ENCODE peak calls at places on chromosome 3, in seven cellular contexts. One of them, this sample, is unnamed.

GRCh38 chr3:171906951-171907676 is 64.0 kb downstream of the TMEM212 start:
- ATAC-seq in foreskin keratinocyte: no peak
- ATAC-seq in central memory CD8-positive, alpha-beta T cell: no peak
- ATAC-seq in activated T-cell treated with anti-CD3 and anti-CD28 coated beads, Interleukin-2, amount 50 U/mL, for 4 hours: no peak
- ATAC-seq in pancreas: no peak
- ATAC-seq in right cardiac atrium: peak; percentile 26
- ATAC-seq in naive B cell: no peak
- ATAC-seq in this sample: no peak

GRCh38 chr3:10090181-10090580 is 17.9 kb downstream of the FANCD2OS start:
- ATAC-seq in foreskin keratinocyte: no peak
- ATAC-seq in central memory CD8-positive, alpha-beta T cell: no peak
- ATAC-seq in activated T-cell treated with anti-CD3 and anti-CD28 coated beads, Interleukin-2, amount 50 U/mL, for 4 hours: no peak
- ATAC-seq in pancreas: peak; percentile 76
- ATAC-seq in right cardiac atrium: no peak
- ATAC-seq in naive B cell: no peak
- ATAC-seq in this sample: no peak

GRCh38 chr3:52998781-52999509 is 46.9 kb downstream of the SFMBT1 start:
- ATAC-seq in foreskin keratinocyte: peak; percentile 52
- ATAC-seq in central memory CD8-positive, alpha-beta T cell: no peak
- ATAC-seq in activated T-cell treated with anti-CD3 and anti-CD28 coated beads, Interleukin-2, amount 50 U/mL, for 4 hours: no peak
- ATAC-seq in pancreas: peak; percentile 18
- ATAC-seq in right cardiac atrium: peak; percentile 45
- ATAC-seq in naive B cell: no peak
- ATAC-seq in this sample: no peak

GRCh38 chr3:16474920-16475319 is 38.6 kb downstream of the RFTN1 start:
- ATAC-seq in foreskin keratinocyte: no peak
- ATAC-seq in central memory CD8-positive, alpha-beta T cell: no peak
- ATAC-seq in activated T-cell treated with anti-CD3 and anti-CD28 coated beads, Interleukin-2, amount 50 U/mL, for 4 hours: no peak
- ATAC-seq in pancreas: no peak
- ATAC-seq in right cardiac atrium: no peak
- ATAC-seq in naive B cell: no peak
- ATAC-seq in this sample: no peak

GRCh38 chr3:195467641-195468390 is 25.0 kb upstream of the ACAP2 start:
- ATAC-seq in foreskin keratinocyte: no peak
- ATAC-seq in central memory CD8-positive, alpha-beta T cell: no peak
- ATAC-seq in activated T-cell treated with anti-CD3 and anti-CD28 coated beads, Interleukin-2, amount 50 U/mL, for 4 hours: peak; percentile 93
- ATAC-seq in pancreas: no peak
- ATAC-seq in right cardiac atrium: no peak
- ATAC-seq in naive B cell: peak; percentile 30
- ATAC-seq in this sample: peak; percentile 96

GRCh38 chr3:112136959-112137693 is 4.1 kb upstream of the GCSAM start:
- ATAC-seq in foreskin keratinocyte: peak; percentile 58
- ATAC-seq in central memory CD8-positive, alpha-beta T cell: no peak
- ATAC-seq in activated T-cell treated with anti-CD3 and anti-CD28 coated beads, Interleukin-2, amount 50 U/mL, for 4 hours: no peak
- ATAC-seq in pancreas: peak; percentile 56
- ATAC-seq in right cardiac atrium: peak; percentile 31
- ATAC-seq in naive B cell: peak; percentile 13
- ATAC-seq in this sample: no peak

GRCh38 chr3:187735837-187736236 is 9.4 kb downstream of the BCL6 start:
- ATAC-seq in foreskin keratinocyte: no peak
- ATAC-seq in central memory CD8-positive, alpha-beta T cell: no peak
- ATAC-seq in activated T-cell treated with anti-CD3 and anti-CD28 coated beads, Interleukin-2, amount 50 U/mL, for 4 hours: no peak
- ATAC-seq in pancreas: no peak
- ATAC-seq in right cardiac atrium: no peak
- ATAC-seq in naive B cell: no peak
- ATAC-seq in this sample: no peak

GRCh38 chr3:38829404-38829803 is 13.4 kb upstream of the SCN10A start:
- ATAC-seq in foreskin keratinocyte: peak; percentile 40
- ATAC-seq in central memory CD8-positive, alpha-beta T cell: no peak
- ATAC-seq in activated T-cell treated with anti-CD3 and anti-CD28 coated beads, Interleukin-2, amount 50 U/mL, for 4 hours: no peak
- ATAC-seq in pancreas: peak; percentile 86
- ATAC-seq in right cardiac atrium: peak; percentile 76
- ATAC-seq in naive B cell: no peak
- ATAC-seq in this sample: no peak

GRCh38 chr3:23776352-23776891 is 29.3 kb upstream of the UBE2E1 start:
- ATAC-seq in foreskin keratinocyte: peak; percentile 20
- ATAC-seq in central memory CD8-positive, alpha-beta T cell: no peak
- ATAC-seq in activated T-cell treated with anti-CD3 and anti-CD28 coated beads, Interleukin-2, amount 50 U/mL, for 4 hours: no peak
- ATAC-seq in pancreas: peak; percentile 67
- ATAC-seq in right cardiac atrium: peak; percentile 59
- ATAC-seq in naive B cell: no peak
- ATAC-seq in this sample: no peak

GRCh38 chr3:39855517-39855916 is 46.1 kb downstream of the MYRIP start:
- ATAC-seq in foreskin keratinocyte: no peak
- ATAC-seq in central memory CD8-positive, alpha-beta T cell: no peak
- ATAC-seq in activated T-cell treated with anti-CD3 and anti-CD28 coated beads, Interleukin-2, amount 50 U/mL, for 4 hours: no peak
- ATAC-seq in pancreas: no peak
- ATAC-seq in right cardiac atrium: peak; percentile 16
- ATAC-seq in naive B cell: no peak
- ATAC-seq in this sample: no peak

GRCh38 chr3:124383846-124384483 is 346.3 kb upstream of the UMPS start:
- ATAC-seq in foreskin keratinocyte: peak; percentile 34
- ATAC-seq in central memory CD8-positive, alpha-beta T cell: no peak
- ATAC-seq in activated T-cell treated with anti-CD3 and anti-CD28 coated beads, Interleukin-2, amount 50 U/mL, for 4 hours: no peak
- ATAC-seq in pancreas: no peak
- ATAC-seq in right cardiac atrium: peak; percentile 36
- ATAC-seq in naive B cell: no peak
- ATAC-seq in this sample: no peak

GRCh38 chr3:85433334-85433733 is 474.5 kb downstream of the CADM2 start:
- ATAC-seq in foreskin keratinocyte: no peak
- ATAC-seq in central memory CD8-positive, alpha-beta T cell: no peak
- ATAC-seq in activated T-cell treated with anti-CD3 and anti-CD28 coated beads, Interleukin-2, amount 50 U/mL, for 4 hours: no peak
- ATAC-seq in pancreas: no peak
- ATAC-seq in right cardiac atrium: no peak
- ATAC-seq in naive B cell: no peak
- ATAC-seq in this sample: no peak

GRCh38 chr3:78066287-78066686 is 1026.4 kb downstream of the ROBO2 start:
- ATAC-seq in foreskin keratinocyte: no peak
- ATAC-seq in central memory CD8-positive, alpha-beta T cell: no peak
- ATAC-seq in activated T-cell treated with anti-CD3 and anti-CD28 coated beads, Interleukin-2, amount 50 U/mL, for 4 hours: no peak
- ATAC-seq in pancreas: no peak
- ATAC-seq in right cardiac atrium: no peak
- ATAC-seq in naive B cell: no peak
- ATAC-seq in this sample: no peak

GRCh38 chr3:171851685-171852084 is 8.5 kb downstream of the TMEM212 start:
- ATAC-seq in foreskin keratinocyte: peak; percentile 67
- ATAC-seq in central memory CD8-positive, alpha-beta T cell: no peak
- ATAC-seq in activated T-cell treated with anti-CD3 and anti-CD28 coated beads, Interleukin-2, amount 50 U/mL, for 4 hours: no peak
- ATAC-seq in pancreas: peak; percentile 95
- ATAC-seq in right cardiac atrium: no peak
- ATAC-seq in naive B cell: no peak
- ATAC-seq in this sample: no peak

GRCh38 chr3:112298781-112299180 is 4.8 kb upstream of the SLC9C1 start:
- ATAC-seq in foreskin keratinocyte: no peak
- ATAC-seq in central memory CD8-positive, alpha-beta T cell: no peak
- ATAC-seq in activated T-cell treated with anti-CD3 and anti-CD28 coated beads, Interleukin-2, amount 50 U/mL, for 4 hours: no peak
- ATAC-seq in pancreas: no peak
- ATAC-seq in right cardiac atrium: no peak
- ATAC-seq in naive B cell: no peak
- ATAC-seq in this sample: no peak

GRCh38 chr3:133362539-133362938 is 37.3 kb upstream of the BFSP2 start:
- ATAC-seq in foreskin keratinocyte: no peak
- ATAC-seq in central memory CD8-positive, alpha-beta T cell: no peak
- ATAC-seq in activated T-cell treated with anti-CD3 and anti-CD28 coated beads, Interleukin-2, amount 50 U/mL, for 4 hours: no peak
- ATAC-seq in pancreas: no peak
- ATAC-seq in right cardiac atrium: no peak
- ATAC-seq in naive B cell: no peak
- ATAC-seq in this sample: no peak

GRCh38 chr3:45509038-45509767 is 85.3 kb upstream of the LIMD1 start:
- ATAC-seq in foreskin keratinocyte: peak; percentile 94
- ATAC-seq in central memory CD8-positive, alpha-beta T cell: no peak
- ATAC-seq in activated T-cell treated with anti-CD3 and anti-CD28 coated beads, Interleukin-2, amount 50 U/mL, for 4 hours: peak; percentile 93
- ATAC-seq in pancreas: peak; percentile 22
- ATAC-seq in right cardiac atrium: no peak
- ATAC-seq in naive B cell: no peak
- ATAC-seq in this sample: peak; percentile 94

GRCh38 chr3:126834596-126835471 is 130.8 kb downstream of the CHCHD6 start:
- ATAC-seq in foreskin keratinocyte: peak; percentile 66
- ATAC-seq in central memory CD8-positive, alpha-beta T cell: no peak
- ATAC-seq in activated T-cell treated with anti-CD3 and anti-CD28 coated beads, Interleukin-2, amount 50 U/mL, for 4 hours: no peak
- ATAC-seq in pancreas: no peak
- ATAC-seq in right cardiac atrium: no peak
- ATAC-seq in naive B cell: no peak
- ATAC-seq in this sample: no peak

GRCh38 chr3:36944641-36945270 is at the start of gene TRANK1:
- ATAC-seq in foreskin keratinocyte: peak; percentile 69
- ATAC-seq in central memory CD8-positive, alpha-beta T cell: peak; percentile 93
- ATAC-seq in activated T-cell treated with anti-CD3 and anti-CD28 coated beads, Interleukin-2, amount 50 U/mL, for 4 hours: peak; percentile 91
- ATAC-seq in pancreas: peak; percentile 68
- ATAC-seq in right cardiac atrium: peak; percentile 77
- ATAC-seq in naive B cell: peak; percentile 89
- ATAC-seq in this sample: peak; percentile 82

GRCh38 chr3:133136114-133137041 is 98.2 kb downstream of the TMEM108 start:
- ATAC-seq in foreskin keratinocyte: peak; percentile 95
- ATAC-seq in central memory CD8-positive, alpha-beta T cell: no peak
- ATAC-seq in activated T-cell treated with anti-CD3 and anti-CD28 coated beads, Interleukin-2, amount 50 U/mL, for 4 hours: no peak
- ATAC-seq in pancreas: peak; percentile 23
- ATAC-seq in right cardiac atrium: no peak
- ATAC-seq in naive B cell: no peak
- ATAC-seq in this sample: no peak

GRCh38 chr3:193743702-193744047 is 150.7 kb downstream of the OPA1 start:
- ATAC-seq in foreskin keratinocyte: no peak
- ATAC-seq in central memory CD8-positive, alpha-beta T cell: no peak
- ATAC-seq in activated T-cell treated with anti-CD3 and anti-CD28 coated beads, Interleukin-2, amount 50 U/mL, for 4 hours: no peak
- ATAC-seq in pancreas: peak; percentile 70
- ATAC-seq in right cardiac atrium: no peak
- ATAC-seq in naive B cell: peak; percentile 82
- ATAC-seq in this sample: peak; percentile 24

GRCh38 chr3:31724681-31725080 is 192.0 kb downstream of the STT3B start:
- ATAC-seq in foreskin keratinocyte: peak; percentile 55
- ATAC-seq in central memory CD8-positive, alpha-beta T cell: no peak
- ATAC-seq in activated T-cell treated with anti-CD3 and anti-CD28 coated beads, Interleukin-2, amount 50 U/mL, for 4 hours: no peak
- ATAC-seq in pancreas: no peak
- ATAC-seq in right cardiac atrium: no peak
- ATAC-seq in naive B cell: no peak
- ATAC-seq in this sample: peak; percentile 44

GRCh38 chr3:16329036-16329791 is 64.2 kb downstream of the OXNAD1 start:
- ATAC-seq in foreskin keratinocyte: no peak
- ATAC-seq in central memory CD8-positive, alpha-beta T cell: no peak
- ATAC-seq in activated T-cell treated with anti-CD3 and anti-CD28 coated beads, Interleukin-2, amount 50 U/mL, for 4 hours: no peak
- ATAC-seq in pancreas: no peak
- ATAC-seq in right cardiac atrium: no peak
- ATAC-seq in naive B cell: no peak
- ATAC-seq in this sample: no peak

GRCh38 chr3:100635273-100635701 is 25.9 kb downstream of the ADGRG7 start:
- ATAC-seq in foreskin keratinocyte: no peak
- ATAC-seq in central memory CD8-positive, alpha-beta T cell: no peak
- ATAC-seq in activated T-cell treated with anti-CD3 and anti-CD28 coated beads, Interleukin-2, amount 50 U/mL, for 4 hours: no peak
- ATAC-seq in pancreas: peak; percentile 88
- ATAC-seq in right cardiac atrium: peak; percentile 35
- ATAC-seq in naive B cell: no peak
- ATAC-seq in this sample: no peak

GRCh38 chr3:58041182-58041825 is 33.1 kb downstream of the FLNB start:
- ATAC-seq in foreskin keratinocyte: no peak
- ATAC-seq in central memory CD8-positive, alpha-beta T cell: no peak
- ATAC-seq in activated T-cell treated with anti-CD3 and anti-CD28 coated beads, Interleukin-2, amount 50 U/mL, for 4 hours: no peak
- ATAC-seq in pancreas: peak; percentile 42
- ATAC-seq in right cardiac atrium: no peak
- ATAC-seq in naive B cell: no peak
- ATAC-seq in this sample: no peak

GRCh38 chr3:15575446-15575845 is 25.9 kb downstream of the HACL1 start:
- ATAC-seq in foreskin keratinocyte: no peak
- ATAC-seq in central memory CD8-positive, alpha-beta T cell: no peak
- ATAC-seq in activated T-cell treated with anti-CD3 and anti-CD28 coated beads, Interleukin-2, amount 50 U/mL, for 4 hours: no peak
- ATAC-seq in pancreas: no peak
- ATAC-seq in right cardiac atrium: no peak
- ATAC-seq in naive B cell: no peak
- ATAC-seq in this sample: no peak

GRCh38 chr3:170802164-170803151 is 67.5 kb downstream of the RPL22L1 start:
- ATAC-seq in foreskin keratinocyte: peak; percentile 91
- ATAC-seq in central memory CD8-positive, alpha-beta T cell: no peak
- ATAC-seq in activated T-cell treated with anti-CD3 and anti-CD28 coated beads, Interleukin-2, amount 50 U/mL, for 4 hours: no peak
- ATAC-seq in pancreas: peak; percentile 14
- ATAC-seq in right cardiac atrium: peak; percentile 56
- ATAC-seq in naive B cell: no peak
- ATAC-seq in this sample: no peak

GRCh38 chr3:123734527-123734902 is 149.6 kb downstream of the MYLK start:
- ATAC-seq in foreskin keratinocyte: no peak
- ATAC-seq in central memory CD8-positive, alpha-beta T cell: no peak
- ATAC-seq in activated T-cell treated with anti-CD3 and anti-CD28 coated beads, Interleukin-2, amount 50 U/mL, for 4 hours: no peak
- ATAC-seq in pancreas: no peak
- ATAC-seq in right cardiac atrium: no peak
- ATAC-seq in naive B cell: no peak
- ATAC-seq in this sample: no peak

GRCh38 chr3:45537596-45537959 is 57.0 kb upstream of the LIMD1 start:
- ATAC-seq in foreskin keratinocyte: no peak
- ATAC-seq in central memory CD8-positive, alpha-beta T cell: no peak
- ATAC-seq in activated T-cell treated with anti-CD3 and anti-CD28 coated beads, Interleukin-2, amount 50 U/mL, for 4 hours: no peak
- ATAC-seq in pancreas: no peak
- ATAC-seq in right cardiac atrium: peak; percentile 29
- ATAC-seq in naive B cell: no peak
- ATAC-seq in this sample: no peak

GRCh38 chr3:160134454-160134853 is 90.8 kb upstream of the C3orf80 start:
- ATAC-seq in foreskin keratinocyte: no peak
- ATAC-seq in central memory CD8-positive, alpha-beta T cell: no peak
- ATAC-seq in activated T-cell treated with anti-CD3 and anti-CD28 coated beads, Interleukin-2, amount 50 U/mL, for 4 hours: no peak
- ATAC-seq in pancreas: no peak
- ATAC-seq in right cardiac atrium: no peak
- ATAC-seq in naive B cell: no peak
- ATAC-seq in this sample: peak; percentile 42

GRCh38 chr3:73459711-73460110 is 165.0 kb downstream of the PDZRN3 start:
- ATAC-seq in foreskin keratinocyte: no peak
- ATAC-seq in central memory CD8-positive, alpha-beta T cell: no peak
- ATAC-seq in activated T-cell treated with anti-CD3 and anti-CD28 coated beads, Interleukin-2, amount 50 U/mL, for 4 hours: no peak
- ATAC-seq in pancreas: no peak
- ATAC-seq in right cardiac atrium: no peak
- ATAC-seq in naive B cell: no peak
- ATAC-seq in this sample: no peak

GRCh38 chr3:77459926-77460325 is 420.0 kb downstream of the ROBO2 start:
- ATAC-seq in foreskin keratinocyte: no peak
- ATAC-seq in central memory CD8-positive, alpha-beta T cell: no peak
- ATAC-seq in activated T-cell treated with anti-CD3 and anti-CD28 coated beads, Interleukin-2, amount 50 U/mL, for 4 hours: no peak
- ATAC-seq in pancreas: no peak
- ATAC-seq in right cardiac atrium: no peak
- ATAC-seq in naive B cell: no peak
- ATAC-seq in this sample: no peak

GRCh38 chr3:57006949-57007419 is 53.5 kb upstream of the SPATA12 start:
- ATAC-seq in foreskin keratinocyte: peak; percentile 87
- ATAC-seq in central memory CD8-positive, alpha-beta T cell: no peak
- ATAC-seq in activated T-cell treated with anti-CD3 and anti-CD28 coated beads, Interleukin-2, amount 50 U/mL, for 4 hours: no peak
- ATAC-seq in pancreas: peak; percentile 78
- ATAC-seq in right cardiac atrium: no peak
- ATAC-seq in naive B cell: no peak
- ATAC-seq in this sample: no peak

GRCh38 chr3:105144837-105145236 is 221.9 kb upstream of the ALCAM start:
- ATAC-seq in foreskin keratinocyte: no peak
- ATAC-seq in central memory CD8-positive, alpha-beta T cell: no peak
- ATAC-seq in activated T-cell treated with anti-CD3 and anti-CD28 coated beads, Interleukin-2, amount 50 U/mL, for 4 hours: no peak
- ATAC-seq in pancreas: no peak
- ATAC-seq in right cardiac atrium: no peak
- ATAC-seq in naive B cell: no peak
- ATAC-seq in this sample: no peak

GRCh38 chr3:2547049-2547448 is 448.4 kb downstream of the CNTN4 start:
- ATAC-seq in foreskin keratinocyte: no peak
- ATAC-seq in central memory CD8-positive, alpha-beta T cell: no peak
- ATAC-seq in activated T-cell treated with anti-CD3 and anti-CD28 coated beads, Interleukin-2, amount 50 U/mL, for 4 hours: no peak
- ATAC-seq in pancreas: no peak
- ATAC-seq in right cardiac atrium: no peak
- ATAC-seq in naive B cell: no peak
- ATAC-seq in this sample: no peak

GRCh38 chr3:151276038-151277027 is 2.0 kb downstream of the P2RY14 start:
- ATAC-seq in foreskin keratinocyte: no peak
- ATAC-seq in central memory CD8-positive, alpha-beta T cell: peak; percentile 75
- ATAC-seq in activated T-cell treated with anti-CD3 and anti-CD28 coated beads, Interleukin-2, amount 50 U/mL, for 4 hours: peak; percentile 59
- ATAC-seq in pancreas: no peak
- ATAC-seq in right cardiac atrium: no peak
- ATAC-seq in naive B cell: peak; percentile 84
- ATAC-seq in this sample: peak; percentile 58

GRCh38 chr3:108079043-108079442 is 11.8 kb downstream of the CD47 start:
- ATAC-seq in foreskin keratinocyte: no peak
- ATAC-seq in central memory CD8-positive, alpha-beta T cell: no peak
- ATAC-seq in activated T-cell treated with anti-CD3 and anti-CD28 coated beads, Interleukin-2, amount 50 U/mL, for 4 hours: peak; percentile 50
- ATAC-seq in pancreas: no peak
- ATAC-seq in right cardiac atrium: no peak
- ATAC-seq in naive B cell: no peak
- ATAC-seq in this sample: peak; percentile 43

GRCh38 chr3:185561374-185561943 is 9.1 kb upstream of the LIPH start:
- ATAC-seq in foreskin keratinocyte: no peak
- ATAC-seq in central memory CD8-positive, alpha-beta T cell: no peak
- ATAC-seq in activated T-cell treated with anti-CD3 and anti-CD28 coated beads, Interleukin-2, amount 50 U/mL, for 4 hours: peak; percentile 39
- ATAC-seq in pancreas: peak; percentile 43
- ATAC-seq in right cardiac atrium: peak; percentile 31
- ATAC-seq in naive B cell: no peak
- ATAC-seq in this sample: no peak

This sample was measured in activated T-helper 17 cell treated with anti-CD3 and anti-CD28 coated beads, Interleukin-2, amount 50 U/mL, for 72 hours.